ENCODE peak calls at places on chromosome 16, in five cellular contexts. X is activated naive CD4-positive, alpha-beta T cell; O is SK-MEL-5; B is activated CD4-positive, alpha-beta T cell treated with anti-CD3 and anti-CD28 coated beads for 24 hours; G is HEK293T. P is an unnamed sample.

GRCh38 chr16:67053767-67054334 is 24.9 kb downstream of the CBFB start:
- DNase-seq in G (no peak), O (no peak), B (no peak), X (no peak), P (no peak)

GRCh38 chr16:15830832-15831451 is 25.9 kb downstream of the MYH11 start:
- DNase-seq in G (no peak), X (no peak), B (no peak), O (no peak), P (no peak)

GRCh38 chr16:11612110-11612981 is 25.6 kb upstream of the LITAF start:
- DNase-seq in G (no peak), B (no peak), O (no peak), X (no peak), P (peak; percentile 59)

GRCh38 chr16:51035110-51035498 is 116.0 kb downstream of the SALL1 start:
- DNase-seq in G (no peak), X (no peak), B (no peak), O (peak; percentile 0), P (no peak)

GRCh38 chr16:24499193-24499814 is 40.1 kb upstream of the RBBP6 start:
- DNase-seq in X (no peak), G (peak; percentile 72), O (peak; percentile 69), B (no peak), P (peak; percentile 44)

GRCh38 chr16:27325736-27326135 is 12.0 kb downstream of the IL4R start:
- DNase-seq in O (no peak), X (no peak), G (no peak), B (no peak), P (no peak)

GRCh38 chr16:72932050-72932449 is 115.9 kb downstream of the ZFHX3 start:
- DNase-seq in O (no peak), G (no peak), B (no peak), X (no peak), P (no peak)

GRCh38 chr16:57480127-57480753 is 6.1 kb downstream of the DOK4 start:
- DNase-seq in O (no peak), B (no peak), G (no peak), X (no peak), P (peak; percentile 89)

P was measured in HuH-7.